ENCODE peak calls at places on chromosomes 11 and 22, in six cellular contexts. O, T, M, J, I and S are unnamed samples.

GRCh38 chr11:61460986-61461385 is 31.1 kb downstream of the SDHAF2 start:
- DNase-seq in O (no peak), T (no peak), M (no peak), J (no peak), I (no peak), S (no peak)

GRCh38 chr11:110891411-110891810 is 179.2 kb upstream of the ARHGAP20 start:
- DNase-seq in O (no peak), T (no peak), M (no peak), J (no peak), I (no peak), S (no peak)

GRCh38 chr11:72989727-72990126 is 152.4 kb downstream of the FCHSD2 start:
- DNase-seq in O (no peak), T (no peak), M (no peak), J (no peak), I (no peak), S (no peak)

GRCh38 chr22:20319041-20319744 is 667 bp downstream of the DGCR6L start:
- DNase-seq in O (peak), T (peak), M (no peak), J (peak), I (no peak), S (no peak)

GRCh38 chr22:50569041-50569459 is 6.3 kb upstream of the SYCE3 start:
- DNase-seq in O (no peak), T (no peak), M (no peak), J (no peak), I (no peak), S (no peak)

GRCh38 chr11:46278387-46279173 is 1.1 kb downstream of the CREB3L1 start:
- DNase-seq in O (peak), T (no peak), M (peak), J (peak), I (no peak), S (peak)

GRCh38 chr11:99822846-99823565 is 802.3 kb downstream of the CNTN5 start:
- DNase-seq in O (no peak), T (no peak), M (no peak), J (no peak), I (no peak), S (no peak)

GRCh38 chr11:93845181-93846092 is 5.0 kb downstream of the VSTM5 start:
- DNase-seq in O (no peak), T (no peak), M (no peak), J (no peak), I (no peak), S (no peak)

GRCh38 chr22:46078241-46079092 is 71.9 kb upstream of the PPARA start:
- DNase-seq in O (no peak), T (no peak), M (no peak), J (peak), I (no peak), S (no peak)

GRCh38 chr22:40243891-40244290 is 66.2 kb downstream of the TNRC6B start:
- DNase-seq in O (no peak), T (no peak), M (no peak), J (no peak), I (no peak), S (no peak)

GRCh38 chr22:49426098-49426497 is 401.6 kb downstream of the BRD1 start:
- DNase-seq in O (no peak), T (no peak), M (no peak), J (no peak), I (no peak), S (no peak)

GRCh38 chr22:50705851-50706351 is 32.1 kb upstream of the ACR start:
- DNase-seq in O (no peak), T (no peak), M (no peak), J (peak), I (no peak), S (no peak)

GRCh38 chr11:134332189-134332631 is 422 bp downstream of the GLB1L2 start:
- DNase-seq in O (peak), T (no peak), M (no peak), J (no peak), I (no peak), S (peak)

GRCh38 chr11:76620471-76620870 is 50.1 kb downstream of the LRRC32 start:
- DNase-seq in O (no peak), T (no peak), M (no peak), J (no peak), I (no peak), S (no peak)

GRCh38 chr11:8011981-8012444 is 24.9 kb downstream of the EIF3F start:
- DNase-seq in O (no peak), T (no peak), M (no peak), J (no peak), I (no peak), S (no peak)

GRCh38 chr11:3109921-3110706 is 52.9 kb upstream of the CARS1 start:
- DNase-seq in O (peak), T (peak), M (peak), J (peak), I (no peak), S (peak)

GRCh38 chr11:116852261-116853125 is 15.1 kb upstream of the APOA1 start:
- DNase-seq in O (no peak), T (no peak), M (no peak), J (no peak), I (no peak), S (peak)

GRCh38 chr22:22110548-22111266 is 128.1 kb upstream of the TOP3B start:
- DNase-seq in O (peak), T (peak), M (peak), J (no peak), I (peak), S (peak)

GRCh38 chr11:47186937-47187681 is 875 bp upstream of the PACSIN3 start:
- DNase-seq in O (peak), T (no peak), M (peak), J (peak), I (no peak), S (peak)

GRCh38 chr11:35800970-35801953 is 138.7 kb downstream of the TRIM44 start:
- DNase-seq in O (no peak), T (no peak), M (peak), J (no peak), I (no peak), S (no peak)

GRCh38 chr11:19660076-19660475 is 52.6 kb upstream of the NAV2 start:
- DNase-seq in O (no peak), T (no peak), M (peak), J (no peak), I (peak), S (peak)

GRCh38 chr11:76709259-76709658 is 38.7 kb upstream of the LRRC32 start:
- DNase-seq in O (no peak), T (no peak), M (no peak), J (no peak), I (no peak), S (no peak)

GRCh38 chr11:14578551-14578956 is 58.4 kb upstream of the PSMA1 start:
- DNase-seq in O (peak), T (peak), M (peak), J (no peak), I (peak), S (peak)

GRCh38 chr22:39117585-39118191 is 20.6 kb downstream of the APOBEC3H start:
- DNase-seq in O (peak), T (no peak), M (peak), J (no peak), I (peak), S (peak)
- TF ChIP-seq CTCF in O (peak), T (peak), M (peak), J (peak), I (peak), S (peak)

GRCh38 chr11:12942157-12942556 is 67.0 kb upstream of the RASSF10 start:
- DNase-seq in O (no peak), T (no peak), M (no peak), J (no peak), I (no peak), S (no peak)
- TF ChIP-seq CTCF in O (no peak), T (no peak), M (no peak), J (no peak), I (no peak), S (no peak)

GRCh38 chr11:65891180-65892136 is 985 bp downstream of the CCDC85B start:
- DNase-seq in O (peak), T (no peak), M (no peak), J (no peak), I (no peak), S (peak)
- TF ChIP-seq CTCF in O (no peak), T (no peak), M (peak), J (peak), I (peak), S (peak)

GRCh38 chr11:130789241-130789640 is 127.0 kb downstream of the SNX19 start:
- DNase-seq in O (no peak), T (no peak), M (no peak), J (no peak), I (no peak), S (no peak)
- TF ChIP-seq CTCF in O (no peak), T (no peak), M (no peak), J (no peak), I (no peak), S (no peak)

GRCh38 chr11:119323532-119324033 is 6.7 kb upstream of the MCAM start:
- DNase-seq in O (peak), T (no peak), M (peak), J (no peak), I (peak), S (peak)
- TF ChIP-seq CTCF in O (peak), T (peak), M (peak), J (peak), I (peak), S (peak)

GRCh38 chr11:62787005-62787759 is at the start of gene TMEM179B:
- DNase-seq in O (peak), T (peak), M (peak), J (peak), I (peak), S (peak)
- TF ChIP-seq CTCF in O (peak), T (peak), M (peak), J (peak), I (peak), S (peak)

GRCh38 chr11:69018924-69019323 is 5.9 kb upstream of the MRGPRF start:
- DNase-seq in O (no peak), T (no peak), M (no peak), J (no peak), I (no peak), S (no peak)
- TF ChIP-seq CTCF in O (no peak), T (no peak), M (no peak), J (no peak), I (no peak), S (no peak)